ENCODE peak calls at places on chromosomes 7 and 10, in five cellular contexts. H is fibroblast of lung, N is hepatocyte, R is mesenchymal stem cell, F is neural progenitor cell. W is an unnamed sample.

GRCh38 chr7:4154882-4155281 is 527.2 kb upstream of the FOXK1 start:
- DNase-seq in R (no peak), N (no peak), H (no peak), F (peak), W (no peak)

GRCh38 chr7:105808703-105809590 is 67.5 kb downstream of the ATXN7L1 start:
- DNase-seq in H (peak), N (no peak), F (no peak), R (peak), W (peak)

GRCh38 chr10:93445978-93446720 is 36.0 kb downstream of the MYOF start:
- DNase-seq in F (no peak), H (no peak), N (no peak), R (no peak), W (peak)

GRCh38 chr10:7408003-7408493 is 2.8 kb downstream of the SFMBT2 start:
- DNase-seq in N (peak), H (peak), F (peak), R (peak), W (no peak)

GRCh38 chr7:132141109-132141508 is 435.2 kb downstream of the PLXNA4 start:
- DNase-seq in R (no peak), H (peak), F (no peak), N (no peak), W (peak)

GRCh38 chr7:95205821-95206220 is 118.5 kb downstream of the PON1 start:
- DNase-seq in F (no peak), R (peak), N (no peak), H (peak), W (peak)

GRCh38 chr10:75910032-75910431 is 478.6 kb downstream of the LRMDA start:
- DNase-seq in F (no peak), R (peak), N (peak), H (peak), W (no peak)

GRCh38 chr7:135707570-135707966 is 20.4 kb downstream of the SLC13A4 start:
- DNase-seq in R (no peak), N (no peak), F (no peak), H (no peak), W (peak)

GRCh38 chr10:16902606-16903005 is 85.4 kb upstream of the RSU1 start:
- DNase-seq in R (no peak), F (no peak), H (no peak), N (no peak), W (no peak)

GRCh38 chr10:87591589-87591886 is 68.1 kb upstream of the PAPSS2 start:
- DNase-seq in N (no peak), H (no peak), R (no peak), F (no peak), W (no peak)

GRCh38 chr10:11344550-11344949 is 266.9 kb downstream of the USP6NL start:
- DNase-seq in H (no peak), N (no peak), R (no peak), F (no peak), W (no peak)

GRCh38 chr7:45921699-45922519 is 837 bp upstream of the IGFBP3 start:
- DNase-seq in N (peak), R (peak), H (peak), F (peak), W (peak)

GRCh38 chr7:96547371-96547811 is 162.3 kb downstream of the SEM1 start:
- DNase-seq in N (no peak), R (no peak), H (no peak), F (no peak), W (peak)

GRCh38 chr10:91013985-91014384 is 93.1 kb upstream of the ANKRD1 start:
- DNase-seq in R (no peak), N (no peak), H (no peak), F (no peak), W (no peak)

GRCh38 chr7:47804767-47805545 is 143.3 kb downstream of the PKD1L1 start:
- DNase-seq in F (no peak), R (no peak), N (no peak), H (peak), W (no peak)

GRCh38 chr7:122896509-122896908 is 10.2 kb upstream of the CADPS2 start:
- DNase-seq in N (no peak), H (no peak), R (no peak), F (no peak), W (no peak)

GRCh38 chr7:131306777-131307176 is 20.9 kb upstream of the MKLN1 start:
- DNase-seq in H (no peak), F (no peak), N (no peak), R (no peak), W (no peak)

GRCh38 chr10:43793714-43794113 is 145.0 kb upstream of the ZNF32 start:
- DNase-seq in R (peak), N (no peak), H (peak), F (no peak), W (no peak)

GRCh38 chr7:71308105-71308504 is 176.2 kb downstream of the GALNT17 start:
- DNase-seq in H (peak), F (peak), R (no peak), N (peak), W (no peak)

GRCh38 chr7:80634505-80634904 is 3.9 kb upstream of the CD36 start:
- DNase-seq in H (peak), N (no peak), F (no peak), R (peak), W (no peak)

GRCh38 chr7:80054356-80054755 is 80.3 kb upstream of the GNAI1 start:
- DNase-seq in H (peak), N (no peak), R (no peak), F (no peak), W (no peak)

GRCh38 chr10:29634764-29635625 is at the start of gene SVIL:
- DNase-seq in F (peak), N (peak), H (peak), R (peak), W (no peak)

GRCh38 chr10:80530251-80530650 is 7.5 kb upstream of the SH2D4B start:
- DNase-seq in R (peak), F (no peak), H (peak), N (no peak), W (peak)

GRCh38 chr10:105706281-105707026 is 1065.4 kb downstream of the SORCS3 start:
- DNase-seq in N (peak), R (no peak), F (no peak), H (no peak), W (no peak)

GRCh38 chr10:129741978-129742741 is 221.9 kb downstream of the EBF3 start:
- DNase-seq in N (no peak), F (no peak), R (no peak), H (no peak), W (no peak)

GRCh38 chr7:157269341-157270059 is 67.3 kb upstream of the DNAJB6 start:
- DNase-seq in F (no peak), N (no peak), H (no peak), R (no peak), W (no peak)

GRCh38 chr10:90175161-90175681 is 473.8 kb downstream of the KIF20B start:
- DNase-seq in H (peak), R (peak), N (no peak), F (no peak), W (no peak)

GRCh38 chr7:67364441-67365017 is 367.9 kb downstream of the TYW1 start:
- DNase-seq in R (no peak), N (no peak), H (no peak), F (peak), W (no peak)

GRCh38 chr7:127187740-127188139 is 65.0 kb downstream of the GRM8 start:
- DNase-seq in H (no peak), F (no peak), N (no peak), R (no peak), W (no peak)

GRCh38 chr7:25988640-25989039 is 163.4 kb upstream of the NFE2L3 start:
- DNase-seq in F (no peak), R (no peak), N (no peak), H (no peak), W (no peak)

GRCh38 chr7:31747553-31747952 is 60.5 kb downstream of the PPP1R17 start:
- DNase-seq in H (no peak), N (peak), F (no peak), R (no peak), W (peak)

GRCh38 chr10:100184426-100185219 is 1.2 kb downstream of the ERLIN1 start:
- DNase-seq in F (peak), H (peak), R (peak), N (peak), W (no peak)

GRCh38 chr10:92241158-92241500 is 49.7 kb downstream of the CPEB3 start:
- DNase-seq in H (no peak), R (no peak), F (peak), N (peak), W (no peak)

DNA sequence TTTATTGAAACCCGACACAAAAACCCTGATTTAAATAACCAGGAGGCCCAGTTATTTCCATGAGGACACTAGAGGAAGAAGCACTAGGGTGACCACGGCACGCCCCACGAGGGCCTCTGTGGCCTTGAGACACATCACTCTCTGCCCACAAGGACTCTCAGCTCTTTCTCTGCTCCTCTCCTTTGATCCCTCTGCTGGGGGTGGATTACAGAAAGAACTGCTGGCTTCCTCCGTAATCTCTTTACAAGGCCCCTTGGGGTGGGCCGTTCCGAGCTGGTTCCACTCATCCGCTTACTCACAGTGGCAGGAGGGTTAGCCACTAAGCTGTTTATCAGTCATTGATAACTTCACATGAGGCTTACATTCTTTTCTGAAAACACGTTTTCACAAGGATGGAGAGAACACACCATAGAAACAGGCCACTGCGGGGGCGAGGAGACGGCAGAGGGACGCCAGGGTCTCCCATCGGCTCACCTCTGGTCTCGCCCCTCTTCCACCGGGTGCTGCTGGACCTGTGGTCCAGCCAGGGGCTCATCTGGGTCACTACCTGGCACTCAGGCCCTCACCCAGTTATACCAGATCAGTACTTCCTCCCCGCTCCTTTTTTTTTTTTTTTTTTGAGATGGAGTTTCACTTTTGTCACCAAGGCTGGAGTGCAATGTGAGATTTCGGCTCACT is 17.6 kb upstream of the PFKFB3 start:
- DNase-seq in R (no peak), H (no peak), F (peak), N (no peak), W (no peak)
- H3K4me2 ChIP-seq in R (no peak), H (no peak), F (peak), N (peak), W (no peak)

DNA sequence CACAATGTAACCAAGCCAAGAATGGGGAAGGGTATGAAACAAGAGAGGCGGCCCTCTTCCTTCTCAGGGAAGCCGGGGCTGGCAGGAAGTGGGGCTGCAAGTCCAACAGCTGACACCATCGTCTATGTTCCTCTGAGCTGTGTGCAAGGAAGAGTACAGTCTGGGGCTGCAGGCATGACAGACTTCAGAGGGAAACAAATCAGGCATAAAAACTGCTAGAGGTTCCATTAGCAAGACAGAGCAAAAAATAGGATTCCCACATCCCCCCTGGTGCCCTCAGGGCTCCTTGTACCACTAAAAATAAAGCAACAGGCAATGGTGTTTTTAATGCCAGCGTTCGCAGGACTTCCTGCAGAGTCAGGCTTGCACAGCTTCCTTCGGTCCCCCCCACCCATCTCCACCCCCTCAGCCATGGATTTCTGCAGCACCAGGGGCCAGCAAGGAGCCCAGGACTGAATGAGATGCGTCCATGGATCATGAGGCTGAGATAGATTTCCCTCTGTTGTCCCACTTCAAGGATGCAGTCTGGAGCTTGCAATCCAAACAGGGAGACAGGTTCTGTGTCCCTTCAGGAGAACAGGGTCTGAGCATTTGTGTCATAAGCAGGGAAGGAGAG is 34.6 kb downstream of the KCNMA1 start:
- DNase-seq in R (peak), F (no peak), N (no peak), H (no peak), W (no peak)
- H3K4me3 ChIP-seq in R (no peak), F (no peak), N (no peak), H (no peak), W (no peak)

GRCh38 chr7:134481167-134481566 is 22.3 kb upstream of the AKR1B1 start:
- DNase-seq in F (no peak), N (no peak), H (no peak), R (no peak), W (no peak)

GRCh38 chr7:134480730-134481129 is 21.8 kb upstream of the AKR1B1 start:
- DNase-seq in R (peak), F (no peak), N (no peak), H (peak), W (peak)

GRCh38 chr7:134478707-134479106 is 19.8 kb upstream of the AKR1B1 start:
- DNase-seq in R (no peak), N (no peak), H (no peak), F (no peak), W (no peak)

GRCh38 chr7:134477954-134478353 is 19.1 kb upstream of the AKR1B1 start:
- DNase-seq in F (no peak), H (peak), N (no peak), R (no peak), W (no peak)

GRCh38 chr7:134480202-134480601 is 21.3 kb upstream of the AKR1B1 start:
- DNase-seq in R (no peak), F (no peak), N (no peak), H (no peak), W (no peak)
- H3K27ac ChIP-seq in R (no peak), F (no peak), N (no peak), H (no peak), W (peak)

DNA sequence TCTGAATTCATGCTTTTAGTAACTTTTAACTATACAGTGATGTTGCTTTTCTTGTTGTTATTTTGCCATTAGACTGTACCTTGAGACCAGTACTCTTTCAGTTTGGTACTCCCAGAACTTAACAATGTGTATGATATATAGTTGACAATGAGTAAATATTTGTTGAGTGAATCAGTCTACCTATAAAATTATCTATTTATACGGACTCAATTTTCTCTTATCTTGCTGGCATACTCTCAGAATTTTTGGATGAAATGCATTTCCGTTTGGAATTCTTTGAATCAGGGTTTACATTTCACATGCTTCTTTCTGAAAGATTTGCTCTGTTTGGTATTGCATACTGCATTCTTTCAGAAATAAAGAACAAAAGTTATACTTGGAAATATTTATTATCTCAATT is 47.8 kb upstream of the LRRC17 start:
- DNase-seq in R (no peak), H (no peak), F (no peak), N (no peak), W (no peak)
- H3K4me2 ChIP-seq in R (no peak), H (no peak), F (no peak), N (no peak), W (no peak)